ENCODE peak calls at places on chromosomes 11 and 22, in ten cellular contexts. D is glomerular endothelial cell; V is NCI-H1436 treated with DMSO at 0.1 percent for 48 hours; A is uterus; N is stimulated activated CD8-positive, alpha-beta memory T cell treated with anti-CD3 and anti-CD28 coated beads, Interleukin-4, amount 100 ng/mL, for 48 hours; E is SK-MEL-5; I is CD8-positive, alpha-beta T cell; H is natural killer cell; J is GDM1; C is H54. R is an unnamed sample.

GRCh38 chr22:25199726-25200520 is at the start of gene CRYBB3:
- DNase-seq in V (no peak), N (no peak), E (no peak), D (no peak), J (no peak), A (no peak), H (no peak), C (no peak), I (no peak), R (no peak)

GRCh38 chr11:118913411-118914125 is 12.2 kb downstream of the BCL9L start:
- DNase-seq in D (no peak), J (peak), V (no peak), N (peak), I (peak), C (no peak), H (peak), E (no peak), A (peak), R (no peak)

GRCh38 chr22:46068908-46069481 is 81.3 kb upstream of the PPARA start:
- DNase-seq in C (no peak), I (no peak), V (no peak), H (no peak), J (peak), D (no peak), N (no peak), A (peak), E (peak), R (no peak)

GRCh38 chr22:44209343-44209742 is 28.6 kb downstream of the PARVG start:
- DNase-seq in E (no peak), V (no peak), C (no peak), A (no peak), I (no peak), H (no peak), J (no peak), D (no peak), N (no peak), R (no peak)

GRCh38 chr11:72776117-72776843 is 17.6 kb downstream of the STARD10 start:
- DNase-seq in A (no peak), J (no peak), N (no peak), E (no peak), C (no peak), V (no peak), H (no peak), D (no peak), I (no peak), R (no peak)

GRCh38 chr11:121418625-121419114 is 33.4 kb upstream of the SORL1 start:
- DNase-seq in V (no peak), J (no peak), C (no peak), D (no peak), H (peak), A (no peak), I (no peak), E (no peak), N (no peak), R (peak)

GRCh38 chr11:27718346-27718852 is 18.1 kb upstream of the BDNF start:
- DNase-seq in C (peak), N (no peak), V (no peak), J (no peak), I (no peak), A (no peak), E (peak), H (no peak), D (no peak), R (no peak)

GRCh38 chr11:113274708-113275582 is 39.4 kb upstream of the TTC12 start:
- DNase-seq in I (peak), D (no peak), V (no peak), A (no peak), H (no peak), J (no peak), C (peak), N (no peak), E (peak), R (no peak)

GRCh38 chr22:19483481-19484244 is 3.9 kb downstream of the CDC45 start:
- DNase-seq in E (no peak), H (no peak), N (no peak), D (peak), C (no peak), I (no peak), V (no peak), J (no peak), A (no peak), R (no peak)

GRCh38 chr11:105296806-105297205 is 157.2 kb upstream of the CARD18 start:
- DNase-seq in C (no peak), D (no peak), E (no peak), N (no peak), V (no peak), A (no peak), H (no peak), I (no peak), J (no peak), R (no peak)

GRCh38 chr11:131408011-131408640 is 37.7 kb downstream of the NTM start:
- DNase-seq in V (no peak), N (no peak), I (no peak), H (no peak), C (peak), D (no peak), E (peak), A (no peak), J (no peak), R (no peak)

GRCh38 chr11:13183094-13183825 is 94.3 kb upstream of the BMAL1 start:
- DNase-seq in A (no peak), E (peak), H (no peak), N (no peak), V (no peak), I (no peak), D (no peak), C (no peak), J (no peak), R (no peak)

GRCh38 chr11:92251980-92252379 is 27.4 kb downstream of the FAT3 start:
- DNase-seq in D (no peak), E (no peak), A (no peak), V (no peak), J (no peak), I (no peak), N (no peak), H (no peak), C (no peak), R (no peak)

GRCh38 chr11:12130180-12130980 is 20.0 kb downstream of the MICAL2 start:
- DNase-seq in J (no peak), D (no peak), A (no peak), N (no peak), H (no peak), V (no peak), E (no peak), I (no peak), C (no peak), R (no peak)

GRCh38 chr11:33116535-33116934 is 44.7 kb downstream of the CSTF3 start:
- DNase-seq in I (no peak), J (no peak), A (no peak), H (no peak), N (no peak), D (no peak), E (no peak), V (no peak), C (no peak), R (no peak)

GRCh38 chr11:57203359-57203758 is 21.6 kb downstream of the LRRC55 start:
- DNase-seq in D (no peak), I (no peak), J (no peak), E (no peak), A (peak), H (no peak), N (no peak), C (no peak), V (no peak), R (no peak)

GRCh38 chr11:74280494-74280893 is 30.9 kb downstream of the P4HA3 start:
- DNase-seq in J (no peak), C (no peak), I (no peak), H (no peak), V (no peak), D (no peak), E (no peak), N (no peak), A (no peak), R (no peak)